ENCODE peak calls at places on chromosomes 5 and 9, in six cellular contexts. T, C, O, U, B and N are unnamed samples.
A peak's percentile ranks its signal among the peaks of the same experiment; 100 is the strongest.

GRCh38 chr5:122586351-122586750 is 188.5 kb upstream of the SNX2 start:
- DNase-seq in T (no peak), C (no peak), O (no peak), U (no peak), B (peak; percentile 34), N (no peak)

GRCh38 chr5:98173334-98173733 is 600.1 kb upstream of the RGMB start:
- DNase-seq in T (no peak), C (no peak), O (no peak), U (no peak), B (peak; percentile 58), N (no peak)

GRCh38 chr9:121779381-121780117 is 128.1 kb downstream of the DAB2IP start:
- DNase-seq in T (no peak), C (no peak), O (no peak), U (no peak), B (peak; percentile 88), N (no peak)

GRCh38 chr5:68251804-68252648 is 36.5 kb downstream of the PIK3R1 start:
- DNase-seq in T (no peak), C (no peak), O (no peak), U (no peak), B (peak; percentile 69), N (no peak)

GRCh38 chr9:93574900-93575705 is 1.3 kb upstream of the PHF2 start:
- DNase-seq in T (no peak), C (no peak), O (no peak), U (no peak), B (no peak), N (no peak)

GRCh38 chr9:125343518-125344284 is 82.1 kb downstream of the GAPVD1 start:
- DNase-seq in T (peak; percentile 26), C (no peak), O (no peak), U (no peak), B (peak; percentile 63), N (no peak)

GRCh38 chr9:18067553-18068120 is 406.3 kb upstream of the ADAMTSL1 start:
- DNase-seq in T (no peak), C (no peak), O (no peak), U (no peak), B (no peak), N (no peak)

GRCh38 chr5:142900926-142901325 is 130.7 kb downstream of the ARHGAP26 start:
- DNase-seq in T (no peak), C (no peak), O (no peak), U (no peak), B (peak; percentile 92), N (no peak)

GRCh38 chr5:15645776-15646175 is 145.8 kb downstream of the FBXL7 start:
- DNase-seq in T (no peak), C (no peak), O (no peak), U (no peak), B (no peak), N (no peak)

GRCh38 chr9:12774861-12775367 is at the start of gene LURAP1L:
- DNase-seq in T (peak; percentile 35), C (no peak), O (peak; percentile 31), U (no peak), B (peak; percentile 78), N (peak; percentile 39)

GRCh38 chr5:92775711-92776615 is 805.1 kb downstream of the NR2F1-AS1 start:
- DNase-seq in T (no peak), C (no peak), O (no peak), U (no peak), B (peak; percentile 33), N (no peak)

GRCh38 chr5:120039111-120039510 is 409.8 kb downstream of the FAM170A start:
- DNase-seq in T (no peak), C (no peak), O (no peak), U (no peak), B (no peak), N (no peak)

GRCh38 chr5:143316844-143317631 is 86.4 kb downstream of the NR3C1 start:
- DNase-seq in T (no peak), C (no peak), O (peak; percentile 4), U (no peak), B (no peak), N (no peak)

GRCh38 chr5:148801682-148802276 is 24.6 kb upstream of the ADRB2 start:
- DNase-seq in T (no peak), C (no peak), O (no peak), U (no peak), B (no peak), N (no peak)

GRCh38 chr9:97555164-97555563 is 53.7 kb downstream of the TMOD1 start:
- DNase-seq in T (no peak), C (no peak), O (no peak), U (no peak), B (peak; percentile 8), N (no peak)

GRCh38 chr5:163448491-163448890 is 11.1 kb downstream of the CCNG1 start:
- DNase-seq in T (no peak), C (no peak), O (no peak), U (no peak), B (no peak), N (no peak)

GRCh38 chr5:16135003-16135402 is 44.6 kb downstream of the MARCHF11 start:
- DNase-seq in T (peak; percentile 43), C (no peak), O (no peak), U (no peak), B (peak; percentile 27), N (no peak)

GRCh38 chr5:171606414-171607024 is 179.1 kb upstream of the SMIM23 start:
- DNase-seq in T (no peak), C (no peak), O (no peak), U (no peak), B (no peak), N (no peak)

GRCh38 chr5:21810737-21811316 is 1042.3 kb downstream of the CDH12 start:
- DNase-seq in T (no peak), C (no peak), O (no peak), U (no peak), B (no peak), N (peak; percentile 1)

GRCh38 chr9:82101475-82101874 is 112.9 kb downstream of the SPATA31D1 start:
- DNase-seq in T (no peak), C (no peak), O (no peak), U (no peak), B (no peak), N (no peak)

GRCh38 chr9:79149585-79149984 is 422.2 kb upstream of the TLE4 start:
- DNase-seq in T (no peak), C (no peak), O (no peak), U (no peak), B (no peak), N (no peak)

GRCh38 chr5:143820451-143820850 is 8.5 kb downstream of the HMHB1 start:
- DNase-seq in T (no peak), C (no peak), O (no peak), U (no peak), B (no peak), N (no peak)

GRCh38 chr9:13267743-13268142 is 11.7 kb downstream of the MPDZ start:
- DNase-seq in T (no peak), C (no peak), O (no peak), U (no peak), B (peak; percentile 91), N (no peak)

GRCh38 chr5:93582677-93583524 is at the start of gene NR2F1:
- DNase-seq in T (peak; percentile 91), C (no peak), O (peak; percentile 92), U (no peak), B (peak; percentile 99), N (peak; percentile 97)